ENCODE peak calls at places on chromosomes 4 and X, in five cellular contexts. X is neural crest cell, V is GDM1, C is osteocyte, Z is posterior vena cava. F is an unnamed sample.
A peak's percentile ranks its signal among the peaks of the same experiment; 100 is the strongest.

GRCh38 chrX:141760761-141761160 is 62.2 kb upstream of the SPANXD start:
- DNase-seq in X (no peak), Z (no peak), V (no peak), C (no peak), F (no peak)

GRCh38 chr4:173135241-173135847 is 33.3 kb upstream of the GALNT7 start:
- DNase-seq in Z (no peak), X (no peak), V (no peak), C (no peak), F (no peak)

GRCh38 chr4:141802324-141802723 is 165.9 kb downstream of the IL15 start:
- DNase-seq in Z (no peak), X (no peak), C (no peak), V (no peak), F (no peak)

GRCh38 chrX:121562616-121563015 is 515.2 kb downstream of the GLUD2 start:
- DNase-seq in C (no peak), V (no peak), Z (no peak), X (no peak), F (no peak)

GRCh38 chrX:67544281-67544680 is 460 bp downstream of the AR start:
- DNase-seq in X (peak; percentile 5), V (no peak), Z (no peak), C (no peak), F (no peak)

GRCh38 chr4:157220026-157220881 is at the start of gene GRIA2:
- DNase-seq in V (peak; percentile 28), C (peak; percentile 92), X (peak; percentile 85), Z (peak; percentile 84), F (no peak)

GRCh38 chr4:21858971-21859370 is 89.6 kb downstream of the KCNIP4 start:
- DNase-seq in C (no peak), V (no peak), Z (no peak), X (no peak), F (no peak)

GRCh38 chr4:189143255-189143654 is 797.4 kb upstream of the FRG1 start:
- DNase-seq in C (no peak), X (no peak), Z (no peak), V (no peak), F (no peak)

F was measured in HL-60.